ENCODE peak calls at places on chromosome 13, in nine cellular contexts. Q is PC-9, F is HFFc6, B is neural crest cell, O is OCI-LY7, V is esophagus squamous epithelium, G is mucosa of descending colon, R is cardiac fibroblast, E is A673. Y is an unnamed sample.

GRCh38 chr13:95479706-95480105 is 72.8 kb upstream of the CLDN10 start:
- DNase-seq in B (no peak), G (no peak), R (no peak), F (no peak), Q (no peak), V (no peak), O (no peak), E (no peak), Y (no peak)

GRCh38 chr13:33845572-33846305 is 27.8 kb downstream of the RFC3 start:
- DNase-seq in B (no peak), R (no peak), E (no peak), V (no peak), O (no peak), Q (no peak), F (no peak), G (no peak), Y (no peak)

GRCh38 chr13:31172001-31172400 is 10.3 kb upstream of the HSPH1 start:
- DNase-seq in E (no peak), V (no peak), R (peak), O (no peak), Q (no peak), F (peak), B (no peak), G (no peak), Y (no peak)

GRCh38 chr13:112670118-112670517 is 19.7 kb upstream of the ATP11A start:
- DNase-seq in F (no peak), O (no peak), V (no peak), R (no peak), Q (no peak), G (no peak), B (no peak), E (no peak), Y (no peak)

GRCh38 chr13:44879452-44880058 is 109.7 kb downstream of the NUFIP1 start:
- DNase-seq in E (peak), Q (peak), B (no peak), V (no peak), O (peak), F (peak), R (peak), G (peak), Y (peak)

GRCh38 chr13:100306444-100306999 is 217.6 kb downstream of the PCCA start:
- DNase-seq in V (no peak), F (no peak), B (no peak), O (no peak), G (no peak), Q (no peak), E (peak), R (no peak), Y (no peak)

GRCh38 chr13:101398920-101399319 is 17.4 kb downstream of the NALCN start:
- DNase-seq in E (no peak), F (peak), V (no peak), B (no peak), Q (no peak), O (no peak), G (no peak), R (no peak), Y (no peak)

GRCh38 chr13:37695200-37695599 is 96.6 kb upstream of the POSTN start:
- DNase-seq in E (no peak), V (no peak), B (no peak), O (no peak), G (no peak), R (no peak), F (no peak), Q (no peak), Y (no peak)

GRCh38 chr13:32334676-32335075 is 19.4 kb downstream of the BRCA2 start:
- DNase-seq in O (no peak), V (no peak), F (peak), R (peak), B (no peak), E (no peak), Q (no peak), G (no peak), Y (no peak)

GRCh38 chr13:51040431-51040830 is 70.6 kb downstream of the C13orf42 start:
- DNase-seq in Q (no peak), G (no peak), R (no peak), O (no peak), B (no peak), E (no peak), F (no peak), V (no peak), Y (no peak)

GRCh38 chr13:110103479-110103878 is 203.5 kb downstream of the COL4A1 start:
- DNase-seq in E (no peak), R (no peak), Q (no peak), V (no peak), F (no peak), B (no peak), O (no peak), G (no peak), Y (no peak)

GRCh38 chr13:51614350-51614786 is 30.1 kb downstream of the WDFY2 start:
- DNase-seq in G (peak), B (no peak), E (peak), Q (no peak), F (peak), O (peak), V (no peak), R (no peak), Y (peak)

GRCh38 chr13:51802601-51803000 is 1.4 kb downstream of the DHRS12 start:
- DNase-seq in Q (no peak), R (no peak), F (no peak), E (no peak), O (no peak), G (no peak), B (no peak), V (no peak), Y (no peak)

GRCh38 chr13:74290324-74290773 is 156.1 kb upstream of the KLF12 start:
- DNase-seq in Q (peak), O (peak), F (peak), V (no peak), B (peak), G (peak), R (peak), E (peak), Y (peak)

GRCh38 chr13:85261757-85262346 is 537.4 kb downstream of the SLITRK6 start:
- DNase-seq in Q (no peak), O (peak), V (no peak), B (no peak), R (peak), F (no peak), G (no peak), E (peak), Y (no peak)

GRCh38 chr13:45331981-45332830 is 8.8 kb downstream of the TPT1 start:
- DNase-seq in F (peak), V (no peak), R (peak), G (no peak), Q (peak), E (peak), B (no peak), O (no peak), Y (no peak)

GRCh38 chr13:57553932-57554331 is 77.6 kb upstream of the PCDH17 start:
- DNase-seq in E (no peak), V (no peak), B (no peak), G (no peak), F (no peak), O (no peak), R (no peak), Q (no peak), Y (no peak)

GRCh38 chr13:112244061-112244460 is 132.1 kb upstream of the SPACA7 start:
- DNase-seq in Q (no peak), E (no peak), O (no peak), R (no peak), F (no peak), B (no peak), V (no peak), G (no peak), Y (no peak)

GRCh38 chr13:40137400-40137799 is 481.9 kb downstream of the COG6 start:
- DNase-seq in Q (no peak), R (no peak), V (no peak), E (no peak), B (no peak), O (no peak), F (no peak), G (no peak), Y (no peak)

GRCh38 chr13:40064723-40065122 is 409.3 kb downstream of the COG6 start:
- DNase-seq in R (peak), F (peak), G (no peak), E (peak), O (no peak), Q (no peak), B (no peak), V (no peak), Y (no peak)

GRCh38 chr13:36142735-36143134 is 11.6 kb upstream of the DCLK1 start:
- DNase-seq in Q (no peak), O (no peak), G (no peak), E (no peak), F (no peak), B (no peak), V (no peak), R (no peak), Y (no peak)

GRCh38 chr13:72864142-72865035 is 82.5 kb downstream of the PIBF1 start:
- DNase-seq in O (no peak), B (no peak), R (peak), Q (no peak), G (no peak), E (no peak), F (peak), V (no peak), Y (peak)

GRCh38 chr13:44694842-44695241 is 118.7 kb upstream of the TSC22D1 start:
- DNase-seq in E (no peak), Q (no peak), O (no peak), B (no peak), R (no peak), F (no peak), V (no peak), G (no peak), Y (no peak)

GRCh38 chr13:35760678-35761308 is 284.3 kb upstream of the MAB21L1 start:
- DNase-seq in B (no peak), G (no peak), O (no peak), V (no peak), E (no peak), F (no peak), R (no peak), Q (no peak), Y (no peak)

GRCh38 chr13:27790523-27790922 is 1.8 kb upstream of the GSX1 start:
- DNase-seq in B (no peak), R (no peak), Q (no peak), V (no peak), G (no peak), O (no peak), E (no peak), F (no peak), Y (no peak)

DNA sequence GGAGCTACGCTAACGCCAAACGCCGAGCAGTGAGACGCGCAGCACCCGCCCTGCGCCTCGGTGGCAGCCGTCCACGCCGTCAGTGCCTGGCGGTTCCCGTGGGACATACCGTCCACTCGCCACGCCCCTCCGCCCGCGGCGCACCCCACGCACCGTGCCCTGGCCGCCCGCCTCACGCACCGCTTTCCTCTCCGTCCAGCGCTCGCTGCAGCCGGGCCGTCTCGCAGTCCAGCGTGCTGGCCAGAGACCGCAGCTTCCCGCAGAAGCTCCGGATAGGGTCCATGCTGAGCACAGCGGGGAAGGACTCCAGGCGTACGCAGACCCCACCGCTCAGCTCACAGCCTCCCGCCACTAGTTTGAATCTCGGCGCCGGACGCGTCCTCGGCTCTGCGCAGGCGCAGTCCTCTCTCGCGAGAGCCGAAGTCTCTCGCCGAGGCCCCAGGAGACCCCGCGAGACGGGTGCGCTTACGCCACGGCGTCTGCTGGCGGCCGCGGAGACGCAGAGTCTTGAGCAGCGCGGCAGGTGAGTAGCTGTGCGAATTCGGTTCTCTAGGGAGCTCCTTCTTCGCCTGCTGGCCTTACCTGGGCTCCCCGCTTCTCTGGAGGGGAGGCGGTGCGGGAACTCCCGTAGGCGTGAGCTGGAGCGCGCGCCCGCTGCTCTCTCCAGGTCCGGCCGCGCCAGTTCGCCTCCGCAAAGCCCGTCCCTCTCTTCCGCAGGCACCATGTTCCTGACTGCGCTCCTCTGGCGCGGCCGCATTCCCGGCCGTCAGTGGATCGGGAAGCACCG is at the start of the genes MRPL57 and SKA3:
- DNase-seq in R (peak), E (peak), Q (peak), B (peak), G (peak), O (peak), V (peak), F (peak), Y (peak)
- TF ChIP-seq CTCF in R (peak), E (no peak), Q (no peak), B (peak), G (no peak), O (no peak), V (peak), F (peak), Y (no peak)

DNA sequence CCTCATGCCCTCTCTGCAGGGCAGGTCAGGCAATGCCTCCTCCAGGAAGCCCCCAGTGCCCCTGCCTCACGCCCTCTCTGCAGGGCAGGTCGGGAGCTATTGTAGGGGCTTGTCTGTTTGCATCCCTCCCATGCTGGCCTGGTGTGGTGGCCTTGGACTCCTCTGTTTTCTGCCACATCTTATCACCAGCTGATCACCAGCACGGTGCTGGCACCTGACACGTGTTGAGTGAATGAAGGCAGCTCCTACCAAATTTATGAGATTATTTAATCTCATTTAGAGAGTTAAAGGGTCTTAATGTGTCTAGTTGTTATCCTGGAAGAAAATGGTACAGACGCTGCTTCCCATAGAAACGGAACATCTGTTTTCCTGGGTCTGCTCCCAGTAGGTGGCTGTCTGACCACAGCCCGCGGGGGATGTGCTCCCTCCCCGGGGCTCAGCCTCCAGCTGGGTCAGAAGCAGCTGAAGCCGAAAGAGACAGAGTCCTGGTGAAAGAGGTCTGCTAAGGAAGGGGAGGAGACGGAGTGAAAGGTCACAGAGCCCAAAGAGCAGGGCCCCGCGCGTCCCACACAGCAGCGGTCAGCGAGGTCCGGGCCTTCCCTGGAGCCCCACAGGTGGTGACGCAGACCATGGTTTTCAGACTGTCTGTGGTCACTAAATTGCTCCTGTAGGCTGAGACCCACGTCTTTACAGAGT is 51.7 kb upstream of the C13orf46 start:
- DNase-seq in F (no peak), O (peak), E (no peak), V (no peak), G (peak), Q (no peak), B (no peak), R (peak), Y (no peak)
- TF ChIP-seq CTCF in F (no peak), O (no peak), E (no peak), V (no peak), G (no peak), Q (no peak), B (no peak), R (no peak), Y (no peak)

DNA sequence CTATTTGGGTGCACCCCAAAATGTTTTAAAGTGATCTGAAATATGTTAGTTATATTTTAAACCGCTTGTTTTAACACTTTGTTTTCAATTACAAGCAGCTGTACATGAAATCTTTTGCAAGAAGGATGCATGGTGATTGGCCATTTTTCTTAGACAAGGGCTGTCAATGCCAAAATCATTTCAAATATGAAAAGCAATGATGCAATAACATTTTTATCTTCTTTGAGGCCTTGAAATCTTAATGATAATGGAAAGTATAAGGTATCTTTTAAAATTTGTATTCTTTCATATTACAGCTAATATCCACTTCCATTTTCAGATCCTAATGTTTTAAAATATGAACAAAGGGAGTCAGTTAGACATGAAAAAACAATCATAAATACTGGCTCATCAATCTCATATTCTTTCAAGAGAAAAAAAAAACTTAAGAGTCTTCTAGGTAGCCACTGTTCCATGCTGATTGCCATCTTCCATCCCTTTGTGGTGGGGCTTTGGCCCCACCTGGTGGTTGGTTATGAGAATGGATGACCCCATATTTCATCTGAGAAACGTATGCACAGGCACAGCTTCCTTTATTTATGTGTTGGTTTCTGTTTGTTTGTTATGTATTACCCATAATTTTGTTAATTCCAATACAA is 330.3 kb upstream of the MIR17HG start:
- DNase-seq in F (peak), R (peak), O (peak), B (peak), V (no peak), E (peak), Q (peak), G (peak), Y (peak)
- TF ChIP-seq CTCF in F (peak), R (peak), O (no peak), B (peak), V (peak), E (peak), Q (peak), G (no peak), Y (peak)

GRCh38 chr13:71213252-71213821 is 653.7 kb downstream of the DACH1 start:
- DNase-seq in F (no peak), V (no peak), G (no peak), B (no peak), Q (no peak), O (no peak), E (no peak), R (no peak), Y (peak)

GRCh38 chr13:71219671-71220070 is 647.3 kb downstream of the DACH1 start:
- DNase-seq in B (no peak), G (no peak), O (no peak), E (no peak), R (no peak), V (no peak), F (no peak), Q (no peak), Y (no peak)

GRCh38 chr13:71217827-71218226 is 649.2 kb downstream of the DACH1 start:
- DNase-seq in V (no peak), O (no peak), Q (no peak), G (no peak), F (no peak), B (no peak), E (no peak), R (no peak), Y (no peak)

GRCh38 chr13:71218960-71219359 is 648.0 kb downstream of the DACH1 start:
- DNase-seq in G (no peak), F (no peak), V (no peak), B (no peak), Q (no peak), E (peak), R (no peak), O (peak), Y (peak)
- TF ChIP-seq CTCF in G (no peak), F (no peak), V (no peak), B (no peak), Q (no peak), E (no peak), R (no peak), O (peak), Y (no peak)

GRCh38 chr13:103772576-103772975 is 706.4 kb upstream of the SLC10A2 start:
- DNase-seq in B (no peak), O (peak), E (peak), Q (no peak), R (no peak), V (no peak), G (no peak), F (no peak), Y (no peak)
- TF ChIP-seq CTCF in B (peak), O (peak), E (peak), Q (no peak), R (no peak), V (no peak), G (no peak), F (peak), Y (no peak)

GRCh38 chr13:114018461-114019055 is 44.7 kb upstream of the C13orf46 start:
- DNase-seq in B (no peak), E (no peak), G (no peak), R (no peak), F (no peak), Q (no peak), V (no peak), O (no peak), Y (no peak)

GRCh38 chr13:114016321-114017027 is 42.6 kb upstream of the C13orf46 start:
- DNase-seq in V (no peak), R (no peak), O (no peak), Q (no peak), B (no peak), G (no peak), E (no peak), F (no peak), Y (no peak)

GRCh38 chr13:114017966-114018365 is 44.1 kb upstream of the C13orf46 start:
- DNase-seq in V (no peak), F (no peak), E (no peak), R (no peak), O (no peak), Q (no peak), G (no peak), B (no peak), Y (no peak)

GRCh38 chr13:114015608-114016295 is 41.9 kb upstream of the C13orf46 start:
- DNase-seq in V (no peak), R (peak), E (no peak), B (no peak), O (no peak), G (peak), Q (peak), F (peak), Y (no peak)

DNA sequence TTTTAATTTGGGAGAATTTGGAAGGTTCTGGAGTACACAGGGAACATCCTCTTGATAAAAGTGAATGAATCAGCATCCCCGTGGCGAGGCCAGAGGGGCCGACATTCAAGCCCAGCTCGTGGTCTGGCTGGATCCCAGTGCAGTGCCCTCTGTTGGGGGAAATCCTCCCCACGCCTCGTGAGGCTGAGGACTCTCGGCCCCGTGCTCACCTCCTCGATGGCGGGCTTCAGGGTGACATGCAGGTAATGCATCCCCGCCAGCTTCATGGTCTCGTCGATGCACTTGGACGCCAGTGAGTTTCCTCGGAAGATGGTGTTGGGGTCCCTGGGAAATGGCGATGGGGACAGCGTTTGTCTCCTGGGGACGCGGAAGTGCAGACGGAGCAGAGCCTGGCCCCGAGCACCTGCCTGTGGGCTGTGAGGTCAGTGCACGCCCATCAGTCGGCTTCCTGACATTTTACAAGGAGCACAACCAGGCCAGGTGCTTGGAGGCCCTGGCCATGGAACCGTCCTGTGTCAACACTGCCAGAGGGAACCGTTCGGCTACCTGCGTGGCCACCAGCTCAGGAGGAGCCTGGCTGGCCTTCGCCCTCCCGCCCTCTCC is 43.3 kb upstream of the C13orf46 start:
- DNase-seq in V (no peak), E (no peak), O (no peak), F (no peak), R (peak), Q (no peak), G (no peak), B (no peak), Y (no peak)
- TF ChIP-seq CTCF in V (no peak), E (peak), O (peak), F (peak), R (peak), Q (no peak), G (no peak), B (peak), Y (no peak)

DNA sequence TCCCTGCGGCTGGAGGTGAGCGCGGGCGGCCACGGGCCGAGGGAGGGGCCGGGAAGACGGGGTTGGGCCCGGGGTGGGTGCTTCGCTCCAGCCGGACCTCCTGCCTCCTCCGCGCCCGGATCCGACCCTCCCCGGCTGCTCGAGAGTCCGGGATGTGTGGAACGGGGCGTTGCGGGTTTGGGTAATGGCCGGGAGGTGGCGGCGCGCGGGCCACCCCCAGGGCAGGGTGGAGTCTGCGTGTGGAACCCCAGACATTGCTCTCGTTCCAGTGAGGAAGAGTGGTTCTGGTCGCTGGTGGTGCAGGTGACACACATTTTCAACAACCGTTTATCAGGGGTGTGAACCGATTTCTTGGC is 38.8 kb downstream of the ARHGEF7 start:
- DNase-seq in O (peak), V (no peak), G (peak), Q (peak), E (peak), B (no peak), R (no peak), F (no peak), Y (no peak)
- TF ChIP-seq CTCF in O (peak), V (peak), G (no peak), Q (peak), E (peak), B (no peak), R (peak), F (peak), Y (peak)